ENCODE peak calls at places on chromosomes 7 and 10, in four cellular contexts. R is uterus, A is fibroblast of the aortic adventitia, K is lower lobe of right lung. O is an unnamed sample.
A peak's percentile ranks its signal among the peaks of the same experiment; 100 is the strongest.

GRCh38 chr10:31808258-31809218 is 120.1 kb downstream of the ARHGAP12 start:
- DNase-seq in R (peak; percentile 43), A (peak; percentile 96), K (peak; percentile 47), O (peak; percentile 80)

GRCh38 chr10:61904711-61905445 is 3.4 kb downstream of the ARID5B start:
- DNase-seq in R (peak; percentile 61), A (peak; percentile 75), K (no peak), O (peak; percentile 80)

GRCh38 chr7:40763319-40764287 is 628.8 kb downstream of the SUGCT start:
- DNase-seq in R (no peak), A (peak; percentile 55), K (no peak), O (peak; percentile 86)

GRCh38 chr7:82443044-82443800 is at the start of gene CACNA2D1:
- DNase-seq in R (no peak), A (peak; percentile 33), K (no peak), O (no peak)

GRCh38 chr7:106571563-106571962 is 89.4 kb downstream of the CCDC71L start:
- DNase-seq in R (no peak), A (no peak), K (no peak), O (no peak)

GRCh38 chr7:47392241-47392759 is 189.6 kb downstream of the TNS3 start:
- DNase-seq in R (peak; percentile 92), A (peak; percentile 96), K (no peak), O (peak; percentile 82)

GRCh38 chr10:72258617-72259016 is 15.1 kb upstream of the DDIT4 start:
- DNase-seq in R (no peak), A (no peak), K (no peak), O (no peak)

GRCh38 chr7:28630350-28630749 is 218.0 kb downstream of the CREB5 start:
- DNase-seq in R (no peak), A (peak; percentile 56), K (no peak), O (peak; percentile 8)

GRCh38 chr7:137480824-137481365 is 137.4 kb upstream of the PTN start:
- DNase-seq in R (no peak), A (no peak), K (no peak), O (no peak)

GRCh38 chr7:70432567-70433001 is 699.4 kb upstream of the GALNT17 start:
- DNase-seq in R (no peak), A (no peak), K (no peak), O (no peak)

GRCh38 chr7:1081931-1082401 is 5.9 kb upstream of the GPER1 start:
- DNase-seq in R (no peak), A (no peak), K (no peak), O (peak; percentile 89)

GRCh38 chr7:16998481-16999051 is 116.8 kb upstream of the AGR3 start:
- DNase-seq in R (no peak), A (no peak), K (peak; percentile 49), O (no peak)

GRCh38 chr10:117342638-117343037 is 32.6 kb downstream of the PDZD8 start:
- DNase-seq in R (no peak), A (peak; percentile 94), K (no peak), O (peak; percentile 83)

GRCh38 chr7:131173148-131173890 is 154.4 kb upstream of the MKLN1 start:
- DNase-seq in R (no peak), A (no peak), K (no peak), O (peak; percentile 52)

GRCh38 chr10:32943395-32943794 is 14.6 kb downstream of the ITGB1 start:
- DNase-seq in R (no peak), A (no peak), K (no peak), O (no peak)

GRCh38 chr7:16918288-16918895 is 36.6 kb upstream of the AGR3 start:
- DNase-seq in R (no peak), A (peak; percentile 71), K (no peak), O (peak; percentile 64)

GRCh38 chr10:132788180-132788830 is 2.4 kb upstream of the NKX6-2 start:
- DNase-seq in R (no peak), A (no peak), K (no peak), O (peak; percentile 16)

GRCh38 chr7:84688671-84689070 is 494.1 kb upstream of the SEMA3A start:
- DNase-seq in R (no peak), A (peak; percentile 65), K (no peak), O (peak; percentile 50)

GRCh38 chr10:95832216-95833037 is 75.3 kb upstream of the CC2D2B start:
- DNase-seq in R (no peak), A (no peak), K (no peak), O (no peak)

GRCh38 chr10:125148576-125148975 is 11.8 kb downstream of the CTBP2 start:
- DNase-seq in R (no peak), A (no peak), K (no peak), O (no peak)

GRCh38 chr7:35771776-35772175 is 29.1 kb upstream of the SEPTIN7 start:
- DNase-seq in R (no peak), A (no peak), K (no peak), O (no peak)

GRCh38 chr10:110237894-110238480 is 30.6 kb downstream of the MXI1 start:
- DNase-seq in R (no peak), A (no peak), K (no peak), O (no peak)

GRCh38 chr10:97849101-97849490 is 547 bp upstream of the GOLGA7B start:
- DNase-seq in R (no peak), A (no peak), K (no peak), O (no peak)

GRCh38 chr10:97849491-97850402 is at the start of gene GOLGA7B:
- DNase-seq in R (no peak), A (no peak), K (peak; percentile 61), O (peak; percentile 7)

GRCh38 chr10:97851341-97852001 is 1.8 kb downstream of the GOLGA7B start:
- DNase-seq in R (no peak), A (no peak), K (peak; percentile 69), O (no peak)

GRCh38 chr10:97852277-97852676 is 2.6 kb downstream of the GOLGA7B start:
- DNase-seq in R (no peak), A (no peak), K (no peak), O (no peak)

GRCh38 chr10:97850446-97850845 is 803 bp downstream of the GOLGA7B start:
- DNase-seq in R (no peak), A (no peak), K (no peak), O (no peak)
- H3K4me3 ChIP-seq in R (no peak overlapping the region), A (no peak overlapping the region), K (peak overlapping the region; percentile 56), O (no peak overlapping the region)

DNA sequence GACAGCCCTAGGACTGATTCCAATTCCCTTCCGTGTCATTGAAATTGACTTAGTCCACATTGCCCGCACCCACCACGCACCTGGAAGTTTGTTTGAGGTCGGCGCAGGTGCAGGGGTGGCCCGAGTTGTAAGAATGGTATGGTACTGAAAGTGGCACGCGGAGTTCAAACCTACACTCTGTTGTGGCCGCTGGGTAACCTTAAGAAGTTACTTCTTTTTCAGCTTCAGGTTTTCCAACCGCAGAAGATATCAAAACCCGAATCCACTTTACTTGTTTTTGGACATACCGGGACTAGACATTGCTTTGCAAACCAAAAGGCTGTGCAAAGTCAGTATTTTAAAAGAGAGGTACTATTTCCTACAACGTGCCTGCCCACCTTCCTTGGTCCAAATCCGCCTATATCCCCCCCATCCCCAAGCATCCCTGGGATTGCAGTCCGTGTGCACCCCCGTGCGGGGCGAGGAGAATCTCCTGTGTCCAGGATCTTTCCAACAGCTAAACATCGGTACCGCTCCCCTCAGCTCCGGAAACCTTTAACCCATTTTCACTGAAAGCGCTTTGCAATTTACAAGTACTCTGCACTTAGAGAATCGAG is 1.0 kb downstream of the IGFBP3 start:
- DNase-seq in R (no peak), A (peak; percentile 22), K (no peak), O (no peak)
- H3K4me3 ChIP-seq in R (peak overlapping the region; percentile 76), A (peak overlapping the region; percentile 72), K (peak overlapping the region; percentile 51), O (peak overlapping the region; percentile 85)

GRCh38 chr10:29378106-29378505 is 89.2 kb downstream of the LYZL1 start:
- DNase-seq in R (no peak), A (no peak), K (no peak), O (no peak)

GRCh38 chr10:29375888-29376287 is 87.0 kb downstream of the LYZL1 start:
- DNase-seq in R (no peak), A (no peak), K (no peak), O (no peak)

GRCh38 chr10:29374162-29374561 is 85.3 kb downstream of the LYZL1 start:
- DNase-seq in R (no peak), A (no peak), K (no peak), O (no peak)

GRCh38 chr10:29379208-29379607 is 90.3 kb downstream of the LYZL1 start:
- DNase-seq in R (no peak), A (no peak), K (no peak), O (peak; percentile 8)

GRCh38 chr10:29377333-29377961 is 88.6 kb downstream of the LYZL1 start:
- DNase-seq in R (no peak), A (peak; percentile 60), K (no peak), O (peak; percentile 42)
- H3K4me3 ChIP-seq in R (no peak overlapping the region), A (no peak overlapping the region), K (no peak overlapping the region), O (no peak overlapping the region)

DNA sequence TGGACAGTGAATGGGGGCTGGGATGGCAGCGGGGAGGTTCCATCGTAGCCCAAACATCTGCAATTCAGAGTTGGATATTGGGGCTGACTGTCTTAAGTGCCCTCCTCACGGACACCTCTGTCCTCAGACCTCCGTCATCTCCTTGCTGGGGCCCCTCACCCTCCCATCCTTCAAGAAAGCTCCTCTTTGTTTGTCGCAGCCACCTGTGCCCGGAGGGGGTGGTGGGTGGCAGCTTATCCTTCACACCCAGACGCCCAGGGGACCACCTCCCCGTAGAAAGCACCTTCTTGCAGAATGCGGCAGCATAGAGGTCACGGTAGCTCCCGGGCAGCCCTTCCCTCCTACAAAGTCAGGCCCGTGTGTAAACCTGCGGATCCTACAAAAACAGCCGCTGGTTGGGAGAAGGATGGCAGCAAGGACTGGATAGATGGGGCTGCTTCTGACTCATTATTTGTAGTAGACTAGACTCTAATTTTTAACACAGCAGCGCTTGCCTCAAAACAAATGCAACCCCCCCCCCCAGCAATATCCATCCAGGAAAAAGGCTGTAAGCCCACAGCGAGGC is 1.3 kb upstream of the PTPRN2 start:
- DNase-seq in R (no peak), A (no peak), K (no peak), O (no peak)
- H3K4me3 ChIP-seq in R (no peak overlapping the region), A (no peak overlapping the region), K (no peak overlapping the region), O (no peak overlapping the region)

O was measured in IMR-90.